ENCODE peak calls at places on chromosomes 7 and 10, in six cellular contexts. H, M, D, U, R and F are unnamed samples.
A peak's percentile ranks its signal among the peaks of the same experiment; 100 is the strongest.

GRCh38 chr7:118918556-118918955 is 694.1 kb downstream of the ANKRD7 start:
- DNase-seq in D (peak; percentile 30), R (no peak), H (no peak), U (no peak), M (no peak), F (peak; percentile 60)

GRCh38 chr7:108012499-108013430 is 9.8 kb upstream of the LAMB1 start:
- DNase-seq in U (no peak), M (no peak), D (peak; percentile 68), R (no peak), H (no peak), F (peak; percentile 52)

GRCh38 chr7:92366730-92367129 is 80.6 kb upstream of the GATAD1 start:
- DNase-seq in D (no peak), U (no peak), M (no peak), H (no peak), R (no peak), F (no peak)

GRCh38 chr10:75899816-75900357 is 468.5 kb downstream of the LRMDA start:
- DNase-seq in U (no peak), M (no peak), H (no peak), D (no peak), R (no peak), F (no peak)

GRCh38 chr7:29184599-29184998 is 10.0 kb upstream of the CHN2 start:
- DNase-seq in D (no peak), M (no peak), U (no peak), H (no peak), R (no peak), F (no peak)

GRCh38 chr10:59968705-59969104 is 62.3 kb upstream of the CCDC6 start:
- DNase-seq in M (no peak), D (no peak), R (no peak), U (no peak), H (no peak), F (no peak)

GRCh38 chr7:88759216-88759955 is at the start of gene ZNF804B:
- DNase-seq in U (no peak), D (peak; percentile 2), M (peak; percentile 31), R (peak; percentile 31), H (peak; percentile 78), F (no peak)

GRCh38 chr10:606767-607544 is 82.5 kb downstream of the DIP2C start:
- DNase-seq in M (no peak), H (no peak), R (no peak), U (no peak), D (no peak), F (no peak)

GRCh38 chr7:41268874-41269273 is 434.0 kb downstream of the INHBA start:
- DNase-seq in R (no peak), U (no peak), D (peak; percentile 49), M (no peak), H (no peak), F (no peak)

GRCh38 chr7:153445641-153446040 is 606.6 kb upstream of the DPP6 start:
- DNase-seq in M (no peak), R (no peak), U (no peak), D (no peak), H (no peak), F (no peak)

GRCh38 chr10:126867567-126868365 is 37.5 kb upstream of the DOCK1 start:
- DNase-seq in H (no peak), D (peak; percentile 90), U (no peak), M (no peak), R (no peak), F (peak; percentile 98)

GRCh38 chr10:73871915-73872710 is 2.2 kb downstream of the CAMK2G start:
- DNase-seq in M (no peak), R (peak; percentile 54), U (no peak), D (no peak), H (no peak), F (no peak)

GRCh38 chr7:8185907-8186306 is 76.1 kb downstream of the ICA1 start:
- DNase-seq in R (no peak), U (no peak), H (no peak), D (no peak), M (no peak), F (no peak)

GRCh38 chr10:110556993-110557601 is 10.4 kb upstream of the SMC3 start:
- DNase-seq in D (peak; percentile 62), R (no peak), U (peak; percentile 27), M (peak; percentile 46), H (peak; percentile 47), F (peak; percentile 65)

GRCh38 chr10:117431160-117431559 is 55.9 kb upstream of the PDZD8 start:
- DNase-seq in U (no peak), D (peak; percentile 39), H (no peak), M (no peak), R (peak; percentile 52), F (peak; percentile 63)

GRCh38 chr7:158018061-158018796 is 569.4 kb downstream of the PTPRN2 start:
- DNase-seq in M (no peak), R (no peak), H (no peak), D (no peak), U (no peak), F (no peak)

GRCh38 chr10:59104186-59104585 is 72.3 kb upstream of the PHYHIPL start:
- DNase-seq in M (no peak), D (no peak), R (no peak), U (no peak), H (peak; percentile 8), F (no peak)

GRCh38 chr10:110495731-110496552 is 1.8 kb upstream of the DUSP5 start:
- DNase-seq in M (no peak), D (peak; percentile 88), R (peak; percentile 79), U (no peak), H (peak; percentile 72), F (no peak)

GRCh38 chr10:68235591-68235990 is 3.7 kb upstream of the ATOH7 start:
- DNase-seq in R (no peak), U (no peak), D (no peak), H (no peak), M (no peak), F (no peak)

GRCh38 chr7:125169088-125169487 is 239.5 kb upstream of the POT1 start:
- DNase-seq in R (no peak), U (no peak), D (no peak), M (no peak), H (no peak), F (no peak)

GRCh38 chr7:100673942-100674431 is 447 bp downstream of the GNB2 start:
- DNase-seq in U (peak; percentile 20), M (no peak), H (peak; percentile 80), D (no peak), R (no peak), F (peak; percentile 21)

GRCh38 chr7:11060883-11061282 is 87.2 kb downstream of the PHF14 start:
- DNase-seq in R (no peak), D (no peak), U (no peak), M (no peak), H (no peak), F (no peak)

GRCh38 chr10:48913674-48914073 is 26.0 kb downstream of the LRRC18 start:
- DNase-seq in M (no peak), U (no peak), H (no peak), D (no peak), R (no peak), F (no peak)

GRCh38 chr7:130358471-130358870 is 13.9 kb downstream of the CPA5 start:
- DNase-seq in R (no peak), U (no peak), M (no peak), H (no peak), D (no peak), F (no peak)

GRCh38 chr7:22350466-22351328 is 6.3 kb downstream of the RAPGEF5 start:
- DNase-seq in H (no peak), U (no peak), D (peak; percentile 42), M (no peak), R (no peak), F (peak; percentile 72)

GRCh38 chr7:100516135-100516812 is 22.7 kb upstream of the AGFG2 start:
- DNase-seq in U (no peak), M (no peak), D (peak; percentile 37), H (no peak), R (no peak), F (peak; percentile 41)

GRCh38 chr10:121405953-121406352 is 192.3 kb downstream of the FGFR2 start:
- DNase-seq in R (no peak), M (no peak), U (no peak), H (no peak), D (no peak), F (no peak)

GRCh38 chr10:66586073-66586472 is 339.8 kb upstream of the LRRTM3 start:
- DNase-seq in D (peak; percentile 20), R (no peak), H (peak; percentile 2), M (no peak), U (no peak), F (peak; percentile 72)